ENCODE peak calls at places on chromosomes 12 and 14, in nine cellular contexts. L is hepatocyte, U is MM.1S, W is lower lobe of right lung, J is OCI-LY7, D is colonic mucosa, C is endothelial cell of umbilical vein, Y is Peyer's patch, S is stomach. V is an unnamed sample. For H3K36me3, the result is how much of the 10 kb centered on the place peaks cover.

GRCh38 chr14:53401646-53402045 is 248.5 kb upstream of the DDHD1 start:
- DNase-seq in L (no peak), U (no peak), W (no peak), J (no peak), D (no peak), C (no peak), Y (no peak), S (no peak), V (no peak)

GRCh38 chr14:55373784-55374725 is 37.6 kb downstream of the ATG14 start:
- DNase-seq in L (peak), U (no peak), W (no peak), J (peak), D (no peak), C (peak), Y (no peak), S (no peak), V (no peak)

GRCh38 chr12:22858849-22859569 is 234.0 kb downstream of the ETNK1 start:
- DNase-seq in L (peak), U (no peak), W (no peak), J (no peak), D (no peak), C (no peak), Y (no peak), S (no peak), V (no peak)

GRCh38 chr14:69049675-69050074 is 70.6 kb upstream of the ACTN1 start:
- DNase-seq in L (peak), U (no peak), W (no peak), J (no peak), D (no peak), C (peak), Y (no peak), S (no peak), V (peak)

GRCh38 chr12:130431176-130431575 is 93.5 kb downstream of the PIWIL1 start:
- DNase-seq in L (no peak), U (no peak), W (no peak), J (no peak), D (no peak), C (no peak), Y (no peak), S (no peak), V (no peak)

GRCh38 chr12:109738209-109738608 is 24.6 kb downstream of the FAM222A start:
- DNase-seq in L (no peak), U (no peak), W (peak), J (no peak), D (no peak), C (no peak), Y (no peak), S (peak), V (no peak)

GRCh38 chr12:14849664-14850063 is 6.3 kb upstream of the ART4 start:
- DNase-seq in L (no peak), U (no peak), W (no peak), J (no peak), D (no peak), C (peak), Y (no peak), S (no peak), V (peak)

GRCh38 chr14:91078095-91078737 is 17.8 kb upstream of the RPS6KA5 start:
- DNase-seq in L (no peak), U (peak), W (no peak), J (no peak), D (no peak), C (no peak), Y (peak), S (no peak), V (no peak)

GRCh38 chr12:26651566-26652188 is 181.3 kb downstream of the ITPR2 start:
- DNase-seq in L (peak), U (peak), W (no peak), J (peak), D (peak), C (peak), Y (peak), S (peak), V (no peak)

GRCh38 chr12:53500119-53500775 is 836 bp upstream of the TARBP2 start:
- DNase-seq in L (peak), U (no peak), W (peak), J (no peak), D (peak), C (no peak), Y (peak), S (peak), V (no peak)

GRCh38 chr12:11482955-11483354 is 87.6 kb upstream of the PRB2 start:
- DNase-seq in L (no peak), U (peak), W (no peak), J (no peak), D (no peak), C (peak), Y (no peak), S (no peak), V (no peak)

DNA sequence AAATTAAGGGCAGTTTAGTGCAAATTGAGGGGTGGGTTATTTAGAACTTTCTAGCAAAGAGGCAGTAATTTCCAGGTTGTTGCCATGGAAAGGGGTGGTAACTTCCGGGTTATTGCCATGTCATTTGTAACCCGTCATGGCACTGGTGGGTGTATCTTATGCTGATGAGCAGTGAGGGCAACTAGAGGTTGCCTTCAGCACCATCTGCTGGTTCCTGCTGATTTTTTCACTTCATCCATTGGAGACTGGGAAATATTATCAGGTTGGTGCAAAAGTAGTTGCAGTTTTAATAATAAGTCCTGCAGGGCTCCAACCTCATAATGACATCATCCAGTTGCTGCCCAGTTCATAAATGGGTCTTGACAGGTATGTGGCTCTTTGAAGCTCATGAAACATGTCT is 24.4 kb upstream of the SERPINA4 start:
- DNase-seq in L (no peak), U (no peak), W (no peak), J (peak), D (no peak), C (no peak), Y (no peak), S (no peak), V (no peak)
- TF ChIP-seq CTCF in L (peak), U (no peak), W (no peak), J (peak), D (no peak), C (no peak), Y (no peak), S (no peak), V (no peak)

GRCh38 chr14:92323916-92324818 is 1.2 kb downstream of the SLC24A4 start:
- DNase-seq in L (no peak), U (no peak), W (no peak), J (no peak), D (no peak), C (no peak), Y (no peak), S (no peak), V (no peak)

GRCh38 chr14:92322516-92322915 is 449 bp upstream of the SLC24A4 start:
- DNase-seq in L (no peak), U (no peak), W (no peak), J (no peak), D (no peak), C (no peak), Y (no peak), S (no peak), V (no peak)

GRCh38 chr14:92325835-92326234 is 2.9 kb downstream of the SLC24A4 start:
- DNase-seq in L (no peak), U (no peak), W (no peak), J (no peak), D (no peak), C (no peak), Y (no peak), S (no peak), V (no peak)

GRCh38 chr14:92321701-92322100 is 1.3 kb upstream of the SLC24A4 start:
- DNase-seq in L (no peak), U (no peak), W (no peak), J (no peak), D (no peak), C (no peak), Y (no peak), S (no peak), V (no peak)

DNA sequence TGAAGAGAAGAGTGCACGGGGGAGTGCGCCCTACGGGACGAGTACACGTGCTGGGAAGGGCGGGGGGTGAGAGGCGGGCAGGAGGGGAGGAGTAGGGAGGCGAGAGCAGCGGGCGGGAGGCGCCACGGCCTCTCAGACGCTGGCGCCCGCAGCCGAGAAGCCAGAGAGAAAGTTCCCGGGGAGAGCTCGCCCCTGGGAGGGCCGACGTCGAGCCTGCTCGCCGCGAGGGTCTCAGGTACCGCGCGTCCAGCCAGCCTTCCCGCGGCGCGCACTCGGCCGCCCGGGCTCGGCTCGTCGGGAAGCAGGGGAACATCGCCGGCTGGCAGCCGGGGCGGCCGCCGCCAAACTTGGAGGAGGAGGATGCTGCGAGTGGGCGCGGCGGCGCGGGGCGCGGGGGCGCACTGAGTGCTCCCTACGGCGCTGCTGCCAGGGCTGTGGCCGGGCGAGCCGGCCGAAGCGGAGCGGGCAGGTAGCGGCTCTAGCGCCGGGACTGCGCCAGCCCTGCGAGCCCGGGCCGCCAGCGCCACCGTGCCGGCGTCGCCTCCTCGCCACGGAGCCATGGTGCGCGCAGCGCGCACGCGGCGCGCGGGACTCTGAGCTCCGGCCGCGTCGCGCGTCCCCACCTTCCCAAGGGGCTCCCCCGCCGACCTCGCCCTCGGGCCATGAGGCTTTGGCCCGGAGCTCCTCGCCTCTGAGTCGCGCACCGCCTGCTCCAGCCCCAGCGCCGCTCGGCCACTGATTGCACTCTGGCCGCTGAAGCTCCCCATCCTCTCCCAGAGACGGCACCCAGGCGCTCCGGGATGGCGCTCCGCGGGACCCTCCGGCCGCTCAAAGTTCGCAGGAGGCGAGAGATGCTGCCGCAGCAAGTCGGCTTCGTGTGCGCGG is at the start of gene SLC24A4:
- DNase-seq in L (peak), U (no peak), W (no peak), J (no peak), D (no peak), C (no peak), Y (no peak), S (no peak), V (no peak)
- H3K4me3 ChIP-seq in L (no peak), U (no peak), W (peak), J (no peak), D (peak), C (no peak), Y (peak), S (peak), V (no peak)

GRCh38 chr14:20377171-20377570 is 33.7 kb downstream of the PARP2 start:
- DNase-seq in L (no peak), U (no peak), W (no peak), J (no peak), D (no peak), C (no peak), Y (no peak), S (peak), V (no peak)
- H3K36me3 ChIP-seq in L (under half), U (under half), W (half or more), J (under half), D (half or more), C (under half), Y (under half), S (half or more), V (half or more)

DNA sequence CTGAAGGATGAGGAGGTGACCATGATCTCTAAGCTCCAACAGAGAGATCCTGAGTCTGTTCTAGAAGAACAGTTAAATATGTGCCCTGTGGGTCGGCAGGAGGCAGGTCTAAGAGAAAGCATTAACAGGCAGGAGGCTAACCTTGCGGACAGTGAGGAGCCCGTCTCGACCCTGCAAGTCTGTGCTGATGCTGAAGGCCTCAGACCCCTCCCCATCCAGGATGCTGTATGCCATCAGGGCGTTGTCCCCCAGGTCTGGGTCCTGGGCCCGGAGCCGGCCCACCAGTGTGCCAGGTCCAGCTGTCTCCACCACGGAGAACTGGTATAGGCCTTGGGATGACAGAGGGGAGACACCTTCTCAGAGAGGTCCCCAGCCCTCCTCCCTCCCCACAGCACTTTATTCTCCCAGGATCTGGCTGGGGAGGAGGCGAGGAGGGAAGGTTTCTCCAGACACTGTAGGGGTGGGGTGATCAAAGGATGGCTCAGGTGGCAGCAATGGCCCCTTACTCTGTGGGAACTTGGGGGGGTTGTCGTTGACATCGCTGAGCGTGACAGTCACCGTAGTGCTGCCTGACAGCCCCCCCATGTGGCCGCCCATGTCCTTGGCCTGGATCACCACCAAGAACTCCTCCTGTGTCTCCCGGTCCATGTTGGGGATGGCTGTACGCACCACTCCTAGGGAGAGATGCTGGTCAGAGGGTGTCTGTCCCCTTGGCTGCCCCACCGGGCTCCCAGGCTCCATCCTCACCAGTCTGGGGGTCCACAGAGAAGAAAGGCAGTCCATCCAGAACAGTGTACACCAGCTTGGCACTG is 3.1 kb downstream of the CDH24 start:
- DNase-seq in L (no peak), U (no peak), W (no peak), J (peak), D (no peak), C (no peak), Y (no peak), S (no peak), V (no peak)
- TF ChIP-seq CTCF in L (peak), U (no peak), W (peak), J (peak), D (no peak), C (peak), Y (peak), S (peak), V (peak)

GRCh38 chr14:22839159-22839779 is 2.9 kb downstream of the MMP14 start:
- DNase-seq in L (no peak), U (no peak), W (peak), J (no peak), D (no peak), C (no peak), Y (no peak), S (no peak), V (no peak)

GRCh38 chr14:22836301-22837058 is at the start of gene MMP14:
- DNase-seq in L (peak), U (no peak), W (peak), J (no peak), D (peak), C (peak), Y (peak), S (peak), V (peak)

GRCh38 chr14:22838631-22839041 is 2.3 kb downstream of the MMP14 start:
- DNase-seq in L (peak), U (no peak), W (peak), J (no peak), D (no peak), C (no peak), Y (no peak), S (no peak), V (peak)

GRCh38 chr14:22837059-22837749 is 819 bp downstream of the MMP14 start:
- DNase-seq in L (peak), U (no peak), W (peak), J (no peak), D (peak), C (peak), Y (no peak), S (peak), V (no peak)

DNA sequence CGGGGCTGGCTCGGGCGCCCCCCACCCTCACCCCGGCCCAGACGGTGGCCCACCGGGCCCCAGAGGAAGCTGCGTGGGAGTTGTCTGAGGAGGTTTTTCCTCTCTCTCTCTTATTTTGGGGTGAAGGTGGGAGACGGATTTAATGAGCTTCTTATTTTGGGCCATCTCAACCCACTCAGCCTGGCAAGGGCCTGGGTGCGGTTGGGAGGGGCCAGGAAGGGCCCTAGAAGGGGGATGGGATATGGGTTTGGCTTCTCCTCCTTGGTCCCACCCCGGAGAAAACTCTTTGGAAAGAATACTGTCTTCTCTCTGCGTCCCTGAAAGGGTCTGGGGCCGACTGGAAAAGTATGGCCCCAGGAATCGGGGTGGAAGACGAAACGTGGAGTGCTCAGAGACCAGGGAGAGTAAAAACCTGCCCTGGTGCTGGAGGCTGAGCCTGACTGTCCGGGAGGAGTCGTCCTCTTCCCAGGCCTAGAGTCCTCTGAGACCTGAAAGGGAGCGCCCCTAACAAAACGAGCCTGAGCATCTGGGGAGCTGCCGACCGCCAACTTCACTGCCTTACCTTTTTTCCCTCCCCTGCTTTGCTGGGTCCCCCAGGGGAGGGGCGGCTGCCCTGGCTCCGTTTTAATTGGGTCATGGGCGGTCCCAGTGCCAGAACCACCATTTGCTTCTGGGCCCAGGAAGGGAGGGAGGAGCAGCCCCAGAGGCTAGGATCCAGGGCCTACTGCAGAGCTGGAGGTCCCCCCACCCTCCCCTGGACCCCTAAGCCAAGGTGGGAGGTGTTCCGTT is 1.6 kb downstream of the MMP14 start:
- DNase-seq in L (peak), U (no peak), W (peak), J (no peak), D (peak), C (no peak), Y (no peak), S (no peak), V (no peak)
- H3K4me3 ChIP-seq in L (peak), U (no peak), W (peak), J (no peak), D (peak), C (peak), Y (peak), S (peak), V (peak)

GRCh38 chr12:132276720-132277373 is 52.5 kb downstream of the GALNT9 start:
- DNase-seq in L (no peak), U (no peak), W (no peak), J (no peak), D (no peak), C (no peak), Y (no peak), S (no peak), V (no peak)
- H3K36me3 ChIP-seq in L (under half), U (under half), W (under half), J (under half), D (under half), C (under half), Y (under half), S (under half), V (under half)

GRCh38 chr12:116161588-116161987 is 115.9 kb downstream of the MED13L start:
- DNase-seq in L (no peak), U (no peak), W (no peak), J (no peak), D (no peak), C (no peak), Y (no peak), S (no peak), V (no peak)

GRCh38 chr12:116164263-116164817 is 113.2 kb downstream of the MED13L start:
- DNase-seq in L (no peak), U (no peak), W (no peak), J (no peak), D (no peak), C (peak), Y (no peak), S (no peak), V (no peak)

GRCh38 chr12:116166306-116166705 is 111.2 kb downstream of the MED13L start:
- DNase-seq in L (no peak), U (no peak), W (no peak), J (no peak), D (no peak), C (no peak), Y (no peak), S (no peak), V (no peak)

GRCh38 chr12:116162071-116162470 is 115.4 kb downstream of the MED13L start:
- DNase-seq in L (no peak), U (no peak), W (no peak), J (no peak), D (no peak), C (no peak), Y (no peak), S (no peak), V (no peak)

GRCh38 chr12:116164976-116165425 is 112.5 kb downstream of the MED13L start:
- DNase-seq in L (no peak), U (no peak), W (no peak), J (no peak), D (no peak), C (peak), Y (no peak), S (no peak), V (no peak)
- TF ChIP-seq CTCF in L (no peak), U (no peak), W (no peak), J (no peak), D (no peak), C (no peak), Y (no peak), S (no peak), V (no peak)